ENCODE peak calls at places on chromosomes 6 and 20, in seven cellular contexts. One of them, this sample, is unnamed. For H3K9me3, the result is how much of the 10 kb centered on the place peaks cover.

GRCh38 chr6:19866199-19866872 is 29.2 kb downstream of the ID4 start:
- DNase-seq in heart left ventricle: no peak
- DNase-seq in CD4-positive, CD25-positive, alpha-beta regulatory T cell: no peak
- DNase-seq in hepatocyte: no peak
- DNase-seq in esophagus squamous epithelium: no peak
- DNase-seq in sigmoid colon: no peak
- DNase-seq in endothelial cell of umbilical vein: no peak
- DNase-seq in this sample: no peak

GRCh38 chr6:142501795-142502194 is 200.0 kb downstream of the ADGRG6 start:
- DNase-seq in heart left ventricle: no peak
- DNase-seq in CD4-positive, CD25-positive, alpha-beta regulatory T cell: no peak
- DNase-seq in hepatocyte: no peak
- DNase-seq in esophagus squamous epithelium: no peak
- DNase-seq in sigmoid colon: no peak
- DNase-seq in endothelial cell of umbilical vein: no peak
- DNase-seq in this sample: no peak

GRCh38 chr6:154433477-154434241 is 76.8 kb downstream of the CNKSR3 start:
- DNase-seq in heart left ventricle: no peak
- DNase-seq in CD4-positive, CD25-positive, alpha-beta regulatory T cell: no peak
- DNase-seq in hepatocyte: no peak
- DNase-seq in esophagus squamous epithelium: no peak
- DNase-seq in sigmoid colon: no peak
- DNase-seq in endothelial cell of umbilical vein: peak
- DNase-seq in this sample: no peak

GRCh38 chr6:89079611-89080213 is 839 bp upstream of the PNRC1 start:
- DNase-seq in heart left ventricle: peak
- DNase-seq in CD4-positive, CD25-positive, alpha-beta regulatory T cell: peak
- DNase-seq in hepatocyte: peak
- DNase-seq in esophagus squamous epithelium: no peak
- DNase-seq in sigmoid colon: peak
- DNase-seq in endothelial cell of umbilical vein: peak
- DNase-seq in this sample: peak

GRCh38 chr6:6987749-6988148 is 120.0 kb upstream of the RREB1 start:
- DNase-seq in heart left ventricle: no peak
- DNase-seq in CD4-positive, CD25-positive, alpha-beta regulatory T cell: no peak
- DNase-seq in hepatocyte: no peak
- DNase-seq in esophagus squamous epithelium: no peak
- DNase-seq in sigmoid colon: no peak
- DNase-seq in endothelial cell of umbilical vein: no peak
- DNase-seq in this sample: no peak

GRCh38 chr6:33620158-33620583 is 951 bp upstream of the ITPR3 start:
- DNase-seq in heart left ventricle: peak
- DNase-seq in CD4-positive, CD25-positive, alpha-beta regulatory T cell: peak
- DNase-seq in hepatocyte: peak
- DNase-seq in esophagus squamous epithelium: no peak
- DNase-seq in sigmoid colon: no peak
- DNase-seq in endothelial cell of umbilical vein: peak
- DNase-seq in this sample: no peak

GRCh38 chr6:96299525-96299924 is 222.1 kb upstream of the UFL1 start:
- DNase-seq in heart left ventricle: no peak
- DNase-seq in CD4-positive, CD25-positive, alpha-beta regulatory T cell: no peak
- DNase-seq in hepatocyte: no peak
- DNase-seq in esophagus squamous epithelium: no peak
- DNase-seq in sigmoid colon: no peak
- DNase-seq in endothelial cell of umbilical vein: no peak
- DNase-seq in this sample: no peak

GRCh38 chr6:167858086-167858591 is 31.4 kb downstream of the AFDN start:
- DNase-seq in heart left ventricle: no peak
- DNase-seq in CD4-positive, CD25-positive, alpha-beta regulatory T cell: no peak
- DNase-seq in hepatocyte: no peak
- DNase-seq in esophagus squamous epithelium: no peak
- DNase-seq in sigmoid colon: no peak
- DNase-seq in endothelial cell of umbilical vein: peak
- DNase-seq in this sample: no peak

GRCh38 chr20:1001116-1001515 is 995 bp downstream of the RSPO4 start:
- DNase-seq in heart left ventricle: no peak
- DNase-seq in CD4-positive, CD25-positive, alpha-beta regulatory T cell: no peak
- DNase-seq in hepatocyte: no peak
- DNase-seq in esophagus squamous epithelium: no peak
- DNase-seq in sigmoid colon: peak
- DNase-seq in endothelial cell of umbilical vein: no peak
- DNase-seq in this sample: no peak

GRCh38 chr6:50921968-50922367 is 103.3 kb downstream of the TFAP2B start:
- DNase-seq in heart left ventricle: no peak
- DNase-seq in CD4-positive, CD25-positive, alpha-beta regulatory T cell: no peak
- DNase-seq in hepatocyte: no peak
- DNase-seq in esophagus squamous epithelium: no peak
- DNase-seq in sigmoid colon: no peak
- DNase-seq in endothelial cell of umbilical vein: no peak
- DNase-seq in this sample: no peak

GRCh38 chr6:114108119-114109002 is 137.4 kb upstream of the HDAC2 start:
- DNase-seq in heart left ventricle: peak
- DNase-seq in CD4-positive, CD25-positive, alpha-beta regulatory T cell: no peak
- DNase-seq in hepatocyte: peak
- DNase-seq in esophagus squamous epithelium: no peak
- DNase-seq in sigmoid colon: peak
- DNase-seq in endothelial cell of umbilical vein: peak
- DNase-seq in this sample: no peak

GRCh38 chr6:146767632-146768031 is 168.9 kb downstream of the ADGB start:
- DNase-seq in heart left ventricle: no peak
- DNase-seq in CD4-positive, CD25-positive, alpha-beta regulatory T cell: no peak
- DNase-seq in hepatocyte: no peak
- DNase-seq in esophagus squamous epithelium: no peak
- DNase-seq in sigmoid colon: no peak
- DNase-seq in endothelial cell of umbilical vein: no peak
- DNase-seq in this sample: no peak

GRCh38 chr6:12113190-12113578 is 101.1 kb downstream of the HIVEP1 start:
- DNase-seq in heart left ventricle: no peak
- DNase-seq in CD4-positive, CD25-positive, alpha-beta regulatory T cell: no peak
- DNase-seq in hepatocyte: no peak
- DNase-seq in esophagus squamous epithelium: no peak
- DNase-seq in sigmoid colon: no peak
- DNase-seq in endothelial cell of umbilical vein: peak
- DNase-seq in this sample: no peak

GRCh38 chr6:130583268-130583667 is 217.5 kb downstream of the TMEM200A start:
- DNase-seq in heart left ventricle: no peak
- DNase-seq in CD4-positive, CD25-positive, alpha-beta regulatory T cell: no peak
- DNase-seq in hepatocyte: no peak
- DNase-seq in esophagus squamous epithelium: no peak
- DNase-seq in sigmoid colon: no peak
- DNase-seq in endothelial cell of umbilical vein: no peak
- DNase-seq in this sample: no peak

GRCh38 chr6:3414704-3415453 is 42.0 kb downstream of the SLC22A23 start:
- DNase-seq in heart left ventricle: no peak
- DNase-seq in CD4-positive, CD25-positive, alpha-beta regulatory T cell: no peak
- DNase-seq in hepatocyte: peak
- DNase-seq in esophagus squamous epithelium: no peak
- DNase-seq in sigmoid colon: peak
- DNase-seq in endothelial cell of umbilical vein: no peak
- DNase-seq in this sample: peak

GRCh38 chr6:113994934-113995342 is 24.0 kb upstream of the HDAC2 start:
- DNase-seq in heart left ventricle: no peak
- DNase-seq in CD4-positive, CD25-positive, alpha-beta regulatory T cell: no peak
- DNase-seq in hepatocyte: peak
- DNase-seq in esophagus squamous epithelium: no peak
- DNase-seq in sigmoid colon: no peak
- DNase-seq in endothelial cell of umbilical vein: peak
- DNase-seq in this sample: no peak

GRCh38 chr20:35907017-35907685 is 47.2 kb downstream of the SCAND1 start:
- DNase-seq in heart left ventricle: peak
- DNase-seq in CD4-positive, CD25-positive, alpha-beta regulatory T cell: no peak
- DNase-seq in hepatocyte: no peak
- DNase-seq in esophagus squamous epithelium: no peak
- DNase-seq in sigmoid colon: no peak
- DNase-seq in endothelial cell of umbilical vein: peak
- DNase-seq in this sample: no peak

GRCh38 chr6:111922454-111923297 is 49.4 kb upstream of the FYN start:
- DNase-seq in heart left ventricle: no peak
- DNase-seq in CD4-positive, CD25-positive, alpha-beta regulatory T cell: no peak
- DNase-seq in hepatocyte: no peak
- DNase-seq in esophagus squamous epithelium: no peak
- DNase-seq in sigmoid colon: no peak
- DNase-seq in endothelial cell of umbilical vein: no peak
- DNase-seq in this sample: no peak

GRCh38 chr6:117677553-117678131 is 2.4 kb downstream of the NUS1 start:
- DNase-seq in heart left ventricle: no peak
- DNase-seq in CD4-positive, CD25-positive, alpha-beta regulatory T cell: no peak
- DNase-seq in hepatocyte: no peak
- DNase-seq in esophagus squamous epithelium: no peak
- DNase-seq in sigmoid colon: no peak
- DNase-seq in endothelial cell of umbilical vein: no peak
- DNase-seq in this sample: no peak

GRCh38 chr20:41599699-41600104 is 18.5 kb downstream of the CHD6 start:
- DNase-seq in heart left ventricle: no peak
- DNase-seq in CD4-positive, CD25-positive, alpha-beta regulatory T cell: no peak
- DNase-seq in hepatocyte: peak
- DNase-seq in esophagus squamous epithelium: no peak
- DNase-seq in sigmoid colon: no peak
- DNase-seq in endothelial cell of umbilical vein: no peak
- DNase-seq in this sample: no peak
- H3K9me3 ChIP-seq in heart left ventricle: half or more
- H3K9me3 ChIP-seq in CD4-positive, CD25-positive, alpha-beta regulatory T cell: half or more
- H3K9me3 ChIP-seq in hepatocyte: under half
- H3K9me3 ChIP-seq in esophagus squamous epithelium: under half
- H3K9me3 ChIP-seq in sigmoid colon: under half
- H3K9me3 ChIP-seq in endothelial cell of umbilical vein: under half
- H3K9me3 ChIP-seq in this sample: under half

DNA sequence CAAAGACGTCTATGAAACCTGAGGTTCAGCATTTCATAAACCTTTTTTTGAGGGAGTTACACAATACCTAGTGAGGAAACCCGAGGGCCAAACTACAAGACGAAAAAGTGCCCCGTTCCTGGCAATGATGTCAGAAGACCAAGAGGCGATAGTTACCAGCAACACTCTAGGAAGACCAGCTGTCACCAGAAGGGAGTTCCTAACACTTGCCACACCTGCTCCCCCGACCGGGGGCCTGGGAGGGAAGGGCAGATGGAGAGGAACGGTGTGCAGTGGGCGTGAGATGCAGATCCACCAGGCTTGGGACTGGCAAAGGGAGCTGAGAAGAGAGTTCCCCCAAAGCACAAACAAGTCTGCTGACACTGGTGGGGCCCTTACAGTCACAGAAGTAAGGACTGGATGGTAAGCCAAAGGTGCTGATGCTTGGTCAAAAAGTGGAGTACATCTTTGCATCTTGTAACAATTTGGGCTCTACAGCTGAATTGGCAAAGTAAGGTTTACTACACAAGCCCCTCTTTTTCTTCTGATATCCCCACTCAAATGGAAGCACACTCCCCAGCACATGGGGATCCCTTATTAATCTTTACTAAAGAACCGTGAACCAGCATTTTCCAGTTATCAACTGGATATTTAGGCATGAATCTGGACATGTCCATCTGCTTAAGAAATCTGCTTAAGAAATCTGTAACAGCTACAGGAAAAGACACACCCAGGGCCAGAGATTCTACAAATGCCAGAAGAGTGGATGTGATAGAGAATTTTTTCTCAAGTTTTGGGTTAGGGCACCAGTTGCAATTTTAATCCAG is 38.5 kb downstream of the PANK2 start:
- DNase-seq in heart left ventricle: no peak
- DNase-seq in CD4-positive, CD25-positive, alpha-beta regulatory T cell: no peak
- DNase-seq in hepatocyte: peak
- DNase-seq in esophagus squamous epithelium: no peak
- DNase-seq in sigmoid colon: no peak
- DNase-seq in endothelial cell of umbilical vein: no peak
- DNase-seq in this sample: no peak
- H3K27ac ChIP-seq in heart left ventricle: no peak
- H3K27ac ChIP-seq in CD4-positive, CD25-positive, alpha-beta regulatory T cell: peak
- H3K27ac ChIP-seq in hepatocyte: peak
- H3K27ac ChIP-seq in esophagus squamous epithelium: no peak
- H3K27ac ChIP-seq in sigmoid colon: peak
- H3K27ac ChIP-seq in endothelial cell of umbilical vein: no peak
- H3K27ac ChIP-seq in this sample: peak

GRCh38 chr20:16007164-16007563 is 566.1 kb downstream of the KIF16B start:
- DNase-seq in heart left ventricle: no peak
- DNase-seq in CD4-positive, CD25-positive, alpha-beta regulatory T cell: no peak
- DNase-seq in hepatocyte: no peak
- DNase-seq in esophagus squamous epithelium: no peak
- DNase-seq in sigmoid colon: no peak
- DNase-seq in endothelial cell of umbilical vein: no peak
- DNase-seq in this sample: no peak

GRCh38 chr20:16001286-16001685 is 572.0 kb downstream of the KIF16B start:
- DNase-seq in heart left ventricle: no peak
- DNase-seq in CD4-positive, CD25-positive, alpha-beta regulatory T cell: no peak
- DNase-seq in hepatocyte: no peak
- DNase-seq in esophagus squamous epithelium: no peak
- DNase-seq in sigmoid colon: no peak
- DNase-seq in endothelial cell of umbilical vein: no peak
- DNase-seq in this sample: no peak

GRCh38 chr20:16005612-16006493 is 567.4 kb downstream of the KIF16B start:
- DNase-seq in heart left ventricle: no peak
- DNase-seq in CD4-positive, CD25-positive, alpha-beta regulatory T cell: no peak
- DNase-seq in hepatocyte: no peak
- DNase-seq in esophagus squamous epithelium: no peak
- DNase-seq in sigmoid colon: no peak
- DNase-seq in endothelial cell of umbilical vein: no peak
- DNase-seq in this sample: no peak

GRCh38 chr20:16003310-16003709 is 569.9 kb downstream of the KIF16B start:
- DNase-seq in heart left ventricle: no peak
- DNase-seq in CD4-positive, CD25-positive, alpha-beta regulatory T cell: no peak
- DNase-seq in hepatocyte: no peak
- DNase-seq in esophagus squamous epithelium: no peak
- DNase-seq in sigmoid colon: no peak
- DNase-seq in endothelial cell of umbilical vein: no peak
- DNase-seq in this sample: no peak

GRCh38 chr20:16004108-16004854 is 569.0 kb downstream of the KIF16B start:
- DNase-seq in heart left ventricle: peak
- DNase-seq in CD4-positive, CD25-positive, alpha-beta regulatory T cell: no peak
- DNase-seq in hepatocyte: peak
- DNase-seq in esophagus squamous epithelium: no peak
- DNase-seq in sigmoid colon: no peak
- DNase-seq in endothelial cell of umbilical vein: no peak
- DNase-seq in this sample: no peak
- H3K9me3 ChIP-seq in heart left ventricle: under half
- H3K9me3 ChIP-seq in CD4-positive, CD25-positive, alpha-beta regulatory T cell: under half
- H3K9me3 ChIP-seq in hepatocyte: under half
- H3K9me3 ChIP-seq in esophagus squamous epithelium: under half
- H3K9me3 ChIP-seq in sigmoid colon: under half
- H3K9me3 ChIP-seq in endothelial cell of umbilical vein: under half
- H3K9me3 ChIP-seq in this sample: under half

DNA sequence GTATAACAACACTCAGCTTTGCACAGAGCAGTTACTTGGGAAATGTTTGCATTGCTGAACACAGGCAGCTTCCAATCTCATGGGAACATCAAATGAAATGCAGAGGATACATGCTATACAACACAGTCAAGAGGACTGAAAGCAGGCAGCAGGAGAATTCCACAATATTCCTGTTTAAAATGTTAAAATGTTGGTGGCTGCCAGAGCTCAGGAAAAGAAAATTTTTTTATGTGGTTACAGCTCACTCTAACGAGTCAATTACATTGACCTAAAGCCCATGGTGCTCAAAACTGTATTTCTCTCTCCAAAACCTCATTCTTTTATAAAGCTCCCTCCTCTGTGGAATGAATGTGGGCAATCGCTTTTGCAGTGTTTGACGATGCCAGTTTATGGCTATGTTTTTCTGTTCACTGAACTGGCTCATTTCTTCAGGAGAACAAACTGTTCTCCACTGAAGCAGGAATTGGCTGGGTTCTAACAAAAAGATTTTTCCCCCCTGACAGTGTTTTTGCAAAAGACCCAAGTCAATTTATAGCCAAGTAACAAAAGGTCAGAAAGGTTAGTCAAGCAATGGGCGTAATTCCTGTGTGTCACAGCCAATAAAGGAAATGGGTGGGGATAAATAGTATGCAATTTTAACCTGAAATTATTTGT is 69.0 kb downstream of the ZHX3 start:
- DNase-seq in heart left ventricle: no peak
- DNase-seq in CD4-positive, CD25-positive, alpha-beta regulatory T cell: no peak
- DNase-seq in hepatocyte: no peak
- DNase-seq in esophagus squamous epithelium: no peak
- DNase-seq in sigmoid colon: no peak
- DNase-seq in endothelial cell of umbilical vein: peak
- DNase-seq in this sample: no peak
- H3K27ac ChIP-seq in heart left ventricle: peak
- H3K27ac ChIP-seq in CD4-positive, CD25-positive, alpha-beta regulatory T cell: no peak
- H3K27ac ChIP-seq in hepatocyte: peak
- H3K27ac ChIP-seq in esophagus squamous epithelium: peak
- H3K27ac ChIP-seq in sigmoid colon: peak
- H3K27ac ChIP-seq in endothelial cell of umbilical vein: peak
- H3K27ac ChIP-seq in this sample: peak

This sample was measured in breast epithelium.